ENCODE peak calls at places on chromosomes 4 and X, in five cellular contexts. U is mesenchymal stem cell, K is neuronal stem cell, C is IMR-90, O is H9. H is an unnamed sample.
A peak's percentile ranks its signal among the peaks of the same experiment; 100 is the strongest.

GRCh38 chr4:155787113-155787710 is 28.4 kb downstream of the GUCY1B1 start:
- DNase-seq in U (peak; percentile 74), K (peak; percentile 18), C (peak; percentile 70), O (no peak), H (peak; percentile 71)

GRCh38 chrX:134236690-134237362 is at the start of gene CCDC160:
- DNase-seq in U (peak; percentile 39), K (peak; percentile 65), C (no peak), O (peak; percentile 78), H (peak; percentile 64)

GRCh38 chrX:103254921-103255455 is at the start of gene TCEAL8:
- DNase-seq in U (peak; percentile 84), K (peak; percentile 50), C (peak; percentile 74), O (peak; percentile 90), H (peak; percentile 94)

GRCh38 chr4:76781698-76782595 is 116.0 kb downstream of the SOWAHB start:
- DNase-seq in U (peak; percentile 99), K (no peak), C (peak; percentile 98), O (peak; percentile 47), H (peak; percentile 72)

GRCh38 chrX:101417981-101418841 is 10.2 kb downstream of the HNRNPH2 start:
- DNase-seq in U (peak; percentile 55), K (peak; percentile 59), C (no peak), O (peak; percentile 74), H (peak; percentile 77)

GRCh38 chr4:95889662-95890061 is 49.8 kb downstream of the PDHA2 start:
- DNase-seq in U (peak; percentile 22), K (no peak), C (no peak), O (peak; percentile 29), H (peak; percentile 50)

GRCh38 chr4:144611850-144612249 is 34.1 kb upstream of the HHIP start:
- DNase-seq in U (peak; percentile 23), K (no peak), C (peak; percentile 11), O (peak; percentile 37), H (peak; percentile 61)

GRCh38 chr4:41204400-41204978 is 9.9 kb downstream of the APBB2 start:
- DNase-seq in U (peak; percentile 77), K (no peak), C (peak; percentile 83), O (no peak), H (peak; percentile 73)

GRCh38 chr4:173252024-173252935 is 81.9 kb downstream of the HMGB2 start:
- DNase-seq in U (peak; percentile 94), K (no peak), C (peak; percentile 100), O (no peak), H (peak; percentile 55)

GRCh38 chrX:31796624-31797023 is 724.8 kb upstream of the FTHL17 start:
- DNase-seq in U (no peak), K (no peak), C (no peak), O (no peak), H (no peak)

GRCh38 chr4:75555294-75556164 is at the start of gene ODAPH:
- DNase-seq in U (peak; percentile 59), K (no peak), C (peak; percentile 58), O (no peak), H (peak; percentile 51)

GRCh38 chrX:57178605-57179004 is 41.4 kb upstream of the SPIN2A start:
- DNase-seq in U (no peak), K (no peak), C (no peak), O (no peak), H (no peak)

GRCh38 chr4:37588150-37588549 is 98.0 kb downstream of the RELL1 start:
- DNase-seq in U (no peak), K (no peak), C (no peak), O (no peak), H (no peak)

GRCh38 chrX:110045421-110045820 is 42.5 kb downstream of the TMEM164 start:
- DNase-seq in U (no peak), K (no peak), C (no peak), O (no peak), H (no peak)

GRCh38 chr4:24042094-24042493 is 152.2 kb upstream of the PPARGC1A start:
- DNase-seq in U (peak; percentile 81), K (no peak), C (peak; percentile 97), O (no peak), H (no peak)

GRCh38 chrX:7552758-7553157 is 290.2 kb upstream of the VCX start:
- DNase-seq in U (no peak), K (no peak), C (no peak), O (no peak), H (peak; percentile 9)

GRCh38 chr4:2937146-2937857 is 25.9 kb downstream of the NOP14 start:
- DNase-seq in U (no peak), K (no peak), C (no peak), O (peak; percentile 46), H (no peak)

GRCh38 chr4:138192113-138192512 is 50.0 kb downstream of the SLC7A11 start:
- DNase-seq in U (peak; percentile 46), K (no peak), C (peak; percentile 67), O (no peak), H (peak; percentile 95)

GRCh38 chrX:153766871-153767673 is 3.0 kb downstream of the PLXNB3 start:
- DNase-seq in U (no peak), K (no peak), C (no peak), O (peak; percentile 39), H (no peak)

GRCh38 chr4:170017252-170017651 is 8.9 kb downstream of the MFAP3L start:
- DNase-seq in U (no peak), K (no peak), C (no peak), O (no peak), H (no peak)

GRCh38 chr4:87032884-87033533 is 98.2 kb downstream of the AFF1 start:
- DNase-seq in U (peak; percentile 81), K (no peak), C (peak; percentile 83), O (no peak), H (no peak)

GRCh38 chr4:54062392-54062791 is 2.0 kb downstream of the CHIC2 start:
- DNase-seq in U (no peak), K (no peak), C (no peak), O (no peak), H (no peak)

GRCh38 chr4:123381996-123382395 is 14.6 kb upstream of the SPRY1 start:
- DNase-seq in U (no peak), K (no peak), C (no peak), O (no peak), H (peak; percentile 45)

GRCh38 chr4:87419578-87420249 is 2.7 kb upstream of the NUDT9 start:
- DNase-seq in U (peak; percentile 60), K (no peak), C (no peak), O (no peak), H (no peak)

GRCh38 chrX:48498374-48498809 is 10.4 kb upstream of the PORCN start:
- DNase-seq in U (peak; percentile 78), K (no peak), C (peak; percentile 74), O (no peak), H (no peak)

GRCh38 chr4:128159967-128160366 is 98.9 kb downstream of the LARP1B start:
- DNase-seq in U (peak; percentile 91), K (no peak), C (peak; percentile 97), O (no peak), H (no peak)

DNA sequence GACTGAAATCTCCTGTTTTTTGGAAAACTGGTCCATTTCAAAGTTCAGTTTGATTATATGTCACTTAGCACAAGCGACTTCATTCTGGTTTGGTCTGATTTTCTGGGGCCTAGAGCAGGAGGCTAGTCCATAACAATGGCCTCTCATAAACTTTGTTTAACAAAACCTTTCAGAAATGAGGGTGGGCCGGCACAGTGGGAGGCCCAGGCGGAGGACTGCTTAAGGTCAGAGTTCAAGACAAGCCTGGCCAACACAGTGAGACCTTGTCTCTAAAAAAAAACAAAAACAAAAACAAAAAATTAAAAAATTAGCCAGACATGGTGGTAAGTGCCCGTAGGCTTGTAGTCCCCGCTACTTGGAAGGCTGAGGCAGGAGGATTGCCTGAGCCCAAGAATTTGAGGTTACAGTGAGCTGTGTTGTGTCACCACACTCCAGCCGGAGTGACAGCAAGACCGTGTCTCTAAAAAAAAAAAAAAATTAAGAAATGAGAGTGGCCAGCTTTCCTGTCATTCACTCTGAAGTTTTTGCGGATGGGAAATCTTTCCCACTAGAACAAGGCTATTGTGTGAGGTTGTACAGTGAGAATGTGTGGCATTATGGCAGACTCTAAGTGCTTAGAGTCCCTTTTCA is 1.2 kb upstream of the PLAC8 start:
- DNase-seq in U (no peak), K (no peak), C (no peak), O (peak; percentile 46), H (no peak)
- H2BK15ac ChIP-seq in U (peak overlapping the region; percentile 16), K (no peak overlapping the region), C (no peak overlapping the region), O (no peak overlapping the region), H (peak overlapping the region; percentile 36)

DNA sequence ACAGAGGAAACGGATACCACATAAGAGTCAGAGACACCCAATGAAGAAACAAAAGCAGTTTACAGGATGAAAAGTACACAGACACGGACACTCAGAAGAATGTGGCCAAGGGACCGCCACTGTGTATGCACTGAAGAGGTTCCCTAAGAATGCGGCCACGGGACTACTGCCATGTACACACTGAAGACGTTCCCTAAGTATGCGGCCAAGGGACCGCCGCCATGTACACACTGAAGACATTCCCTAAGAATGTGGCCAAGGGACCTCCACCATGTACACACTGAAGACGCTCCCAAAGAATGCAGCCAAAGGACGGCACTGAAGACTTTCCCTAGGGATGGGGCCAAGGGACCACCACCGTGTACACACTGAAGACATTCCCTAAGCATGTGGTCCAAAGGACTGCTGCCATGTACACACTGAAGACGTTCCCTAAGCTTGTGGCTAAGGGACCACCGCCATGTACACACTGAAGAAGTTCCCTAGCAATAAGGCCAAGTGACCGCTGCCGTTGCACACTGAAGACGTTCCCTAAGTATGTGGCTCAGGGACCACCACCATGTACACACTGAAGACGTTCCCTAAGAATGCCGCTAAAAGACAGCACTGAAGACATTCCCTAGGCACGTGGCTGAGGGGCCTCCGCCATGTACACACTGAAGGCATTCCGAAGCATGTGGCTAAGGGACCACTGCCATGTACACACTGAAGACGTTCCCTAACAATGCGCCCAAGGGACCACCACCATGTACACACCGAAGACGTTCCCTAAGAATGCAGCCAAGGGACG is 32.2 kb downstream of the DHRSX start:
- DNase-seq in U (no peak), K (no peak), C (no peak), O (no peak), H (no peak)
- H2BK15ac ChIP-seq in U (no peak overlapping the region), K (no peak overlapping the region), C (no peak overlapping the region), O (no peak overlapping the region), H (no peak overlapping the region)

GRCh38 chr4:189059996-189060570 is 880.6 kb upstream of the FRG1 start:
- DNase-seq in U (peak; percentile 33), K (no peak), C (no peak), O (no peak), H (peak; percentile 30)

DNA sequence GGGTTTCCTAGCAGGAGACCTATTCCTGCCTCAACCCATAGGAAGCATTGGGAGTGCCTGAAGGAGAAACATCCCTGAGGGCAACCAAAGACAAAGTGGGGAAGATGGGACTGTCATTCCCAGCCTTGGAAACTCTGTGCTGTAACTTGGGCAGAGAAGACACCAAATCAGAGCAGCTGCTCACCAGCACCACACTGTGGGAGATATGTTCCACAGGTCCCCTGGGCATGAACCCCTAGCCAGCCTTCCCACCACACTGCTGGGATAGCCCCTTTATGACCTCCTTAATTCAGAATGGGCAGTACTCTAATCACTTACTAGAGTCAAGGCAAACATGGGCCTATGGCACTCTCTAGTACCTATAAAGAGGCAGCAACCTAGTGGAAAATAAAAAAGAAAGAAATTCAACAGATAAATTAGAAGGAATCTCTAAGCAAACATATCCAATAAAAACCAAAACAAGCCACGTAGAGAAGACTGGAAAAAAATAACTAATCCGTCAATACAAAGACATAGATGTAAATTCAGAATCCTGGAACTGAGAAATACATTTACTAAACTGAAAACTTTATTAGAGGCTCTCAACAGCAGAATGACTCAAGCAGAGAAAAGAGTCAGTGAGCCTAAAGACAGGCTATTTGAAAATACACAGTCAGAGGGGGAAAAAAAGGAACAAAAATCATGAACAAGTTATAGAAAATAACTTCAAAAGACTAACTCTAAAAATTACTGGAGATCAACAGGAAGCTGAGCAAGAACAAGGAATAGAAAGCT is 878.4 kb upstream of the FRG1 start:
- DNase-seq in U (no peak), K (no peak), C (no peak), O (no peak), H (peak; percentile 45)
- H2BK15ac ChIP-seq in U (no peak overlapping the region), K (no peak overlapping the region), C (no peak overlapping the region), O (no peak overlapping the region), H (no peak overlapping the region)

GRCh38 chr4:8478801-8479744 is 38.5 kb downstream of the TRMT44 start:
- DNase-seq in U (peak; percentile 7), K (no peak), C (peak; percentile 35), O (no peak), H (peak; percentile 26)
- H2BK15ac ChIP-seq in U (no peak overlapping the region), K (no peak overlapping the region), C (no peak overlapping the region), O (no peak overlapping the region), H (no peak overlapping the region)

H was measured in mesendoderm.